ENCODE peak calls at places on chromosomes 4 and X, in eight cellular contexts. M is right atrium auricular region, X is NCI-H1092 treated with DMSO at 0.1 percent for 48 hours, V is amniotic stem cell, T is upper lobe of left lung, S is mucosa of gallbladder, W is epithelial cell of esophagus, D is ureter. A is an unnamed sample.

GRCh38 chr4:181258569-181258968 is 984.6 kb upstream of the TENM3 start:
- DNase-seq in M (no peak), X (peak; percentile 19), V (no peak), T (no peak), S (no peak), W (no peak), D (no peak), A (no peak)

GRCh38 chr4:2535386-2536192 is 858 bp upstream of the FAM193A start:
- DNase-seq in M (peak; percentile 67), X (peak; percentile 16), V (no peak), T (peak; percentile 89), S (peak; percentile 29), W (peak; percentile 30), D (peak; percentile 67), A (peak; percentile 63)

GRCh38 chr4:3765271-3766206 is 646 bp upstream of the ADRA2C start:
- DNase-seq in M (no peak), X (peak; percentile 34), V (no peak), T (peak; percentile 88), S (peak; percentile 30), W (peak; percentile 41), D (no peak), A (peak; percentile 42)

GRCh38 chrX:13605611-13606010 is 36.2 kb downstream of the EGFL6 start:
- DNase-seq in M (no peak), X (no peak), V (no peak), T (no peak), S (no peak), W (peak; percentile 56), D (no peak), A (no peak)

GRCh38 chrX:38871129-38872029 is 70.1 kb downstream of the MID1IP1 start:
- DNase-seq in M (no peak), X (no peak), V (no peak), T (no peak), S (no peak), W (no peak), D (no peak), A (no peak)

GRCh38 chr4:98646422-98646821 is 12.0 kb downstream of the TSPAN5 start:
- DNase-seq in M (no peak), X (no peak), V (no peak), T (no peak), S (no peak), W (no peak), D (no peak), A (no peak)

GRCh38 chr4:15469402-15470148 is at the start of gene CC2D2A:
- DNase-seq in M (no peak), X (no peak), V (peak; percentile 45), T (no peak), S (no peak), W (peak; percentile 44), D (no peak), A (no peak)

GRCh38 chr4:80202784-80203553 is 5.7 kb downstream of the PRDM8 start:
- DNase-seq in M (no peak), X (peak; percentile 51), V (no peak), T (peak; percentile 89), S (no peak), W (peak; percentile 38), D (peak; percentile 51), A (peak; percentile 32)

GRCh38 chr4:69056921-69057562 is 39.2 kb upstream of the UGT2B7 start:
- DNase-seq in M (no peak), X (no peak), V (no peak), T (no peak), S (no peak), W (peak; percentile 14), D (no peak), A (no peak)

GRCh38 chrX:120228187-120228908 is 22.3 kb upstream of the ZBTB33 start:
- DNase-seq in M (no peak), X (no peak), V (no peak), T (no peak), S (no peak), W (peak; percentile 3), D (no peak), A (no peak)

GRCh38 chr4:20062054-20062453 is 189.7 kb upstream of the SLIT2 start:
- DNase-seq in M (no peak), X (no peak), V (no peak), T (no peak), S (no peak), W (no peak), D (no peak), A (no peak)

GRCh38 chr4:77765720-77766119 is 53.4 kb downstream of the CNOT6L start:
- DNase-seq in M (no peak), X (no peak), V (no peak), T (no peak), S (no peak), W (no peak), D (no peak), A (peak; percentile 18)

GRCh38 chrX:112738347-112739033 is 58.8 kb upstream of the LHFPL1 start:
- DNase-seq in M (no peak), X (no peak), V (no peak), T (no peak), S (no peak), W (no peak), D (no peak), A (no peak)

GRCh38 chr4:156255608-156256007 is 301.9 kb upstream of the CTSO start:
- DNase-seq in M (no peak), X (peak; percentile 91), V (no peak), T (no peak), S (no peak), W (no peak), D (no peak), A (no peak)

A was measured in erythroblast.